ENCODE peak calls at places on chromosome 21, in five cellular contexts. F is fibroblast of lung, P is mammary epithelial cell, Y is HCT116, Q is GM23248. O is an unnamed sample.

GRCh38 chr21:35602811-35603210 is 457.5 kb downstream of the SETD4 start:
- DNase-seq in F (no peak), P (no peak), Y (no peak), Q (no peak), O (no peak)

GRCh38 chr21:35467536-35467935 is 418.4 kb upstream of the RUNX1 start:
- DNase-seq in F (peak), P (no peak), Y (no peak), Q (peak), O (no peak)

GRCh38 chr21:22880573-22880972 is 1882.4 kb downstream of the NCAM2 start:
- DNase-seq in F (no peak), P (no peak), Y (no peak), Q (no peak), O (peak)

GRCh38 chr21:29342394-29342957 is 43.8 kb downstream of the BACH1 start:
- DNase-seq in F (peak), P (peak), Y (no peak), Q (peak), O (no peak)

GRCh38 chr21:35102488-35103407 is 53.6 kb upstream of the RUNX1 start:
- DNase-seq in F (no peak), P (peak), Y (no peak), Q (no peak), O (no peak)

GRCh38 chr21:42469272-42469671 is 26.8 kb downstream of the RSPH1 start:
- DNase-seq in F (no peak), P (no peak), Y (no peak), Q (no peak), O (no peak)

GRCh38 chr21:16460936-16461335 is 731.2 kb downstream of the USP25 start:
- DNase-seq in F (no peak), P (no peak), Y (no peak), Q (no peak), O (no peak)

GRCh38 chr21:25457411-25457810 is 149.9 kb downstream of the MRPL39 start:
- DNase-seq in F (peak), P (peak), Y (no peak), Q (peak), O (no peak)

GRCh38 chr21:14361958-14362357 is 21.0 kb downstream of the HSPA13 start:
- DNase-seq in F (peak), P (peak), Y (no peak), Q (no peak), O (no peak)

GRCh38 chr21:29217818-29218252 is 80.9 kb upstream of the BACH1 start:
- DNase-seq in F (peak), P (peak), Y (peak), Q (peak), O (no peak)

GRCh38 chr21:42609806-42610205 is 43.6 kb upstream of the PDE9A start:
- DNase-seq in F (no peak), P (peak), Y (no peak), Q (no peak), O (no peak)

GRCh38 chr21:40054403-40054802 is 187.2 kb downstream of the PCP4 start:
- DNase-seq in F (peak), P (peak), Y (no peak), Q (no peak), O (no peak)

GRCh38 chr21:43916076-43916475 is 51.1 kb downstream of the AGPAT3 start:
- DNase-seq in F (no peak), P (no peak), Y (no peak), Q (peak), O (no peak)
- H3K4me3 ChIP-seq in F (no peak), P (no peak), Y (no peak), Q (peak), O (no peak)

DNA sequence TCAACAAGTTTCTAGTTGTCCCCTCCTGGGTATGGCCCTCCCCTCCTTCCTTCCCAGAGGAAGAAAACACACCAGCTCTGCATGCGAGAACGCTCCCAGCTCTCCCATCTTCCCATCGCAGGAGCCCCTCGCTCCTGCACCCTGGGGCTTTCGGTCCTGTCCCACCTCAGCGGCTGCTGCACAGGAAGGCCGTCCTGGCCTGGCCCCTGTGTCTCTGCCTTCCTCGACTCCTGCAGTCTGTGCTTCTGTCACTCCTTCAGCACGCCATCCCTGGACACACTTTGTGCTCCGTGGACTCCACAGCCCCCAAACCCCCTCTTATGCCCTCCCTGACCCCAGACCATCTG is 23.2 kb downstream of the KRTAP10-1 start:
- DNase-seq in F (no peak), P (no peak), Y (no peak), Q (no peak), O (no peak)
- H2AFZ ChIP-seq in F (no peak), P (no peak), Y (no peak), Q (no peak), O (no peak)

DNA sequence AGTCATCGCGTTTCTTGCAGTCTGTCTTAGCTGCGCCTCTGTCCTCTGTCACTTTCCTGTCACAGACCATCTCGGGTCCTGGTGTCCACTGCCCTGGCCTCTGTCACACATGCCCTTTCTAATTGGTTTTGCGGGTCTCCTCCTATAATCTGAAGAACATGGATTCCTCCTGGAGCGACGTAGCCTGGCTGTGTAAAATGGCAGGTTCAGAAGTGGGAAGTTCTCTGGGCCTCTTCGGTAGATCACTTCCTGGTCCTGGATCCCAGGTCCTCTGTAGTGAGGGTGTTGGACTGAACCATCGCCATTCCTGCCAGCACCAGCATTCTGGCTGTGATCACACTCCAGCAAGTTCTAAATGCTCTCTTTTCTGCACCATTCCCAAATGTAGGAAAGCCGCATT is 857 bp downstream of the FAM3B start:
- DNase-seq in F (no peak), P (no peak), Y (no peak), Q (no peak), O (no peak)
- H3K4me3 ChIP-seq in F (no peak), P (no peak), Y (no peak), Q (no peak), O (no peak)

DNA sequence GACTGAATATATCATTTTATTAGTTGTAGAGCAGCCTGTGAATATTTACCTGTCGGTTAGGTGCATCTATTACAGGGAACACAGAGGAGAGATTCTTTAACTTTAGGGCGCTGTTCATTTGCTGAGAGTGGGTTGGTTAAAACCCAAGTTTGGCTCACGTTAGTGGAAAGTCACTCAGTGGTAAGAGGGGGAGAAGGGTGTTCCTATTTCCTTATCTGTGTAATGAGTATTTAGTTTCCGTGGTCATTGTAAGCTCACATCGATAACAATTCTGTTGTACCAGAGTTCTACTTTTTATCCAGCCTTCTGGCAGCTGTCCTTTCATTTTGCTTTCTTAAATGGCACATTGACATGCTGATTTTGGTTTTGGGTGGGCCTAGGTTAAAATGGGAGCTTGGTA is 773.2 kb upstream of the ADAMTS5 start:
- DNase-seq in F (no peak), P (no peak), Y (no peak), Q (no peak), O (no peak)
- H2AFZ ChIP-seq in F (no peak), P (peak), Y (no peak), Q (no peak), O (no peak)

DNA sequence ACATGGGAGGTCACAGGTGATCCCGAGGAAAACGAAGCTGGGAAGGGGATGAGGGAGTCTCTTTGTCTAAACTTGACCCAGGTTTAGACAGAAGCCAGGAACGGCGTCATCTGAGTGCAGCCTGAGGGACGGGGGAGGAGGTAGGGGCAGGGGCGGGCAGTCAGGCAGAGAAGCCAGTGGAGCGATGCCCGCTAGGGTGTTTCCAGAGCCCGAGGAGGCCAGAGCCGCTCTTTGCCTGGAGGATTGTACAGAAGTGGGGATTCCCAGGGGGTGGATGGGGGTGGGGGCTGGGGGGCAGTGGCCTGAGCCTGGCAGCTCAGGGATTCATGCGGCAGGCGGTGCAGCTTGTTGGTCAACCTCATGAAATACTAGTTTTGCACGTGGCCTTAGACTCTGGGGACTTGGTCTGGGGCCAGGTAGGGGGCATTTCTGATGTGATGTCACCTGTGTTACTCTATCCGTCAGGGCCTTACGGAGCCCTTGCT is 58.4 kb downstream of the VPS26C start:
- DNase-seq in F (no peak), P (no peak), Y (no peak), Q (no peak), O (no peak)
- H3K4me3 ChIP-seq in F (no peak), P (no peak), Y (no peak), Q (no peak), O (no peak)

DNA sequence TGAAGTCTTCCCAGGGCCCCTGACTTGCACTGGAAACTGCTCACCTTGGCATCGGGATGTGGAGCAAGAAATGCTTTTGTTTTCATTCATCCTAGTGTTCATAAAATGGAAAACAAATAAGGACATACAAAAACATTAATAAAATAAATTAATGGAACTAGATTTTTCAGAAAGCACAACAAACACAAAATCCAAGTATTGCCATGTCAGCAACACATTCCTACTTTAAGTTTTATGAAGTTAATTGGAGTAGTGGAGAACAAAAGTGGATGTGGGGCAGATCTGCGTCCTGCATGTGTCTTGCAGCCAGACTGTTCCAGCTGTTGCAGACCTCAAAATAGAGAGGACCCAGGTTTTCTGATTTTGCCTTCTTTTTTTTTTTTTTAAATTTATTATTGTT is 32.9 kb downstream of the PRMT2 start:
- DNase-seq in F (no peak), P (no peak), Y (no peak), Q (no peak), O (no peak)
- H2AFZ ChIP-seq in F (no peak), P (peak), Y (peak), Q (peak), O (no peak)

DNA sequence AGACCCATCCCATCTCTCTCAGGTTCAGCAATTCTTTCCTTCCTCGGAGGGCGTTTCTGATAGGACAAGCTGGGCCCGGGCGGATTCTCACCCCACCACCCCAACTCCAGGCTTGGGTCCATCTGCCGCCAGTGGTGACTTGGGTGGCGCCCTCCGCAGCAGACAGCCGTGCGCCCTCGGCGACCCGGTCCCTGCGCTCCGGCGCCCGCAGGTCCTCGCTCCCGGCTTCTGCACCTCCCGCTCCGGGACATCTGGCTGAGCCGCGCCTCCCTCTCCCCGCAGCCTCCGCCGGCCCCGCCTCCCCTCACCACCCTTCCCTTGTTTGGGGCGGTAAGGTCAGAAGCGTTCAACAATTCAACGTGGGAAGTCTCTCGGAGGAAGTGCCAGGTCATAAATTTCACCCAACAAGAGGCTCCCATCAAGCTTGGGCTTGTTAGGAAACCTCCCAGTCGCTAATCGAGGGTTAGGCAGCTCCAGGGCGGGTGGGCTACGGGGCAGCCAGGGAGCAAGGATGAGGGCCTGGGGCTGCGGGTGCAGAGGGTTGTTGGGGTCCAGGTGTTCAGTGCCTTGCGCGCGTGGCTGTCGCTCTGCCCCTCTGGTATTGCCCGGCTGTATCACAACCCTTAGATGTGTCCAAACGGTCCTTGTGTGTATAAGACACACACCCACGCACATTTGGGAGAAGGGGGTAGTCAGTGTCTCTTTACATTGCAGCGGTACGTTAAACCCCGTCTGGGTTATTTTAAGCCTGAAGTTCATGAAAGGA is 39.8 kb downstream of the OLIG1 start:
- DNase-seq in F (no peak), P (peak), Y (no peak), Q (no peak), O (no peak)
- H3K4me3 ChIP-seq in F (no peak), P (no peak), Y (no peak), Q (no peak), O (no peak)

O was measured in PC-9.